ENCODE peak calls at places on chromosome 3, in six cellular contexts. S is activated CD8-positive, alpha-beta memory T cell treated with anti-CD3 and anti-CD28 coated beads, Interleukin-2, amount 10 ng/mL, durations not matched to agents 7 days and 5 days; D is hypothalamus; N is NCI-H1105; C is OCI-M1; L is NCI-H1092. Z is an unnamed sample.

GRCh38 chr3:156834435-156834834 is 8.3 kb downstream of the LEKR1 start:
- DNase-seq in S (no peak), D (no peak), N (no peak), C (no peak), L (no peak), Z (no peak)

GRCh38 chr3:144586382-144586781 is 614.8 kb downstream of the DIPK2A start:
- DNase-seq in S (no peak), D (no peak), N (no peak), C (peak), L (no peak), Z (no peak)

GRCh38 chr3:138496436-138496835 is 62.0 kb downstream of the ESYT3 start:
- DNase-seq in S (no peak), D (no peak), N (no peak), C (no peak), L (no peak), Z (no peak)

GRCh38 chr3:40871411-40871810 is 327.9 kb upstream of the CTNNB1 start:
- DNase-seq in S (no peak), D (no peak), N (no peak), C (no peak), L (no peak), Z (no peak)

GRCh38 chr3:54067060-54067459 is 55.3 kb upstream of the CACNA2D3 start:
- DNase-seq in S (no peak), D (no peak), N (no peak), C (no peak), L (no peak), Z (no peak)

GRCh38 chr3:28122227-28122626 is 119.2 kb upstream of the CMC1 start:
- DNase-seq in S (no peak), D (no peak), N (no peak), C (no peak), L (no peak), Z (no peak)

GRCh38 chr3:152853196-152853595 is 18.3 kb downstream of the P2RY1 start:
- DNase-seq in S (no peak), D (no peak), N (no peak), C (no peak), L (no peak), Z (no peak)

GRCh38 chr3:163622384-163622783 is 1455.9 kb downstream of the SI start:
- DNase-seq in S (no peak), D (no peak), N (no peak), C (peak), L (peak), Z (no peak)

GRCh38 chr3:53643757-53644156 is 149.3 kb downstream of the CACNA1D start:
- DNase-seq in S (no peak), D (no peak), N (no peak), C (no peak), L (no peak), Z (no peak)

GRCh38 chr3:130800829-130801228 is 54.2 kb upstream of the PIK3R4 start:
- DNase-seq in S (no peak), D (no peak), N (no peak), C (no peak), L (no peak), Z (no peak)

GRCh38 chr3:155356594-155357370 is 63.3 kb upstream of the STRIT1 start:
- DNase-seq in S (no peak), D (no peak), N (no peak), C (no peak), L (no peak), Z (no peak)

GRCh38 chr3:192169332-192169915 is 557.9 kb downstream of the FGF12 start:
- DNase-seq in S (no peak), D (no peak), N (no peak), C (no peak), L (no peak), Z (no peak)

GRCh38 chr3:16842710-16843270 is 42.0 kb upstream of the PLCL2 start:
- DNase-seq in S (peak), D (no peak), N (peak), C (no peak), L (peak), Z (no peak)

GRCh38 chr3:36893137-36893557 is 51.7 kb downstream of the TRANK1 start:
- DNase-seq in S (no peak), D (no peak), N (no peak), C (peak), L (no peak), Z (no peak)

GRCh38 chr3:187994221-187995085 is 159.5 kb upstream of the LPP start:
- DNase-seq in S (peak), D (no peak), N (no peak), C (no peak), L (no peak), Z (peak)